ENCODE peak calls at places on chromosomes 12 and 14, in five cellular contexts. D is mucosa of descending colon, E is astrocyte, P is pancreas, M is stomach. Z is an unnamed sample.

GRCh38 chr12:95721320-95721719 is 69.2 kb downstream of the NTN4 start:
- DNase-seq in M (no peak), E (no peak), P (no peak), D (no peak), Z (no peak)

GRCh38 chr14:101236496-101237240 is 324.6 kb upstream of the DIO3 start:
- DNase-seq in D (no peak), E (no peak), M (no peak), P (no peak), Z (no peak)

GRCh38 chr12:65895759-65896656 is 71.7 kb downstream of the HMGA2 start:
- DNase-seq in P (no peak), M (no peak), D (no peak), E (peak; percentile 55), Z (no peak)

GRCh38 chr14:64092338-64092737 is 201.8 kb downstream of the ESR2 start:
- DNase-seq in D (no peak), M (no peak), E (no peak), P (no peak), Z (no peak)

GRCh38 chr12:102883204-102883799 is 33.7 kb downstream of the PAH start:
- DNase-seq in D (no peak), M (peak; percentile 60), P (peak; percentile 71), E (no peak), Z (peak; percentile 68)

GRCh38 chr12:105334568-105334967 is 4.1 kb downstream of the C12orf75 start:
- DNase-seq in E (peak; percentile 75), D (no peak), P (no peak), M (no peak), Z (no peak)

GRCh38 chr12:97097734-97098133 is 190.7 kb downstream of the NEDD1 start:
- DNase-seq in E (no peak), M (no peak), P (no peak), D (no peak), Z (no peak)

GRCh38 chr14:28949503-28949902 is 182.9 kb downstream of the FOXG1 start:
- DNase-seq in D (no peak), M (no peak), E (no peak), P (no peak), Z (no peak)

GRCh38 chr12:28998662-28999120 is 150.4 kb upstream of the FAR2 start:
- DNase-seq in D (no peak), E (peak; percentile 38), M (no peak), P (no peak), Z (no peak)

GRCh38 chr12:5619628-5620027 is 187.7 kb downstream of the NTF3 start:
- DNase-seq in P (no peak), M (no peak), E (no peak), D (no peak), Z (no peak)

GRCh38 chr12:88113871-88114270 is 28.0 kb downstream of the CEP290 start:
- DNase-seq in M (no peak), E (peak; percentile 48), D (no peak), P (no peak), Z (no peak)

GRCh38 chr14:36505193-36505815 is 14.7 kb downstream of the NKX2-1 start:
- DNase-seq in D (no peak), E (no peak), M (no peak), P (no peak), Z (peak; percentile 74)
- H3K4me1 ChIP-seq in D (no peaks in the 10 kb centered on the region), E (no peaks in the 10 kb centered on the region), M (peaks cover 33% of the 10 kb centered on the region), P (no peaks in the 10 kb centered on the region), Z (no peaks in the 10 kb centered on the region)

DNA sequence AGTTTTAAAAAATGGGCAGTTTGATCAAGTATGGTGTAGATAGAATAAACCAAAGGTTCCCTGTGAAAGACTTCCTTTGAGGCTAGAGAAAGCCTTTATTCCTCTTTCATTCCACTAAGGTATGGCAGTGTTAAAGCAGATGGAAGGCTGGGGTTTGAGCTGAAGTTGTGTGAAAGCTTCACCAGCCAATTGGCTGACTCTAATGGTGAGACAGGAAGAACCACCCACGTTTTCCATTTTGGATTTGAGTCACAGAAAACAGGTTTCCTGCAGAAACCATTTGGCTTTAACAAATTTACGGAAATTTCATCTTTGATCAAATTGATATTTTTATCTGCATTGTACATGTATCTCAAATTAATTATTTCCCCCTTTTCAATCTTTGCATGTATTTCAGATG is 455.0 kb downstream of the PCNX1 start:
- DNase-seq in M (no peak), D (no peak), E (no peak), P (no peak), Z (no peak)
- H3K4me1 ChIP-seq in M (peaks cover 40% of the 10 kb centered on the region), D (no peaks in the 10 kb centered on the region), E (peaks cover 23% of the 10 kb centered on the region), P (peaks cover 5% of the 10 kb centered on the region), Z (peaks cover 11% of the 10 kb centered on the region)

GRCh38 chr12:113314121-113314529 is 20.8 kb downstream of the SLC8B1 start:
- DNase-seq in D (no peak), M (no peak), E (peak; percentile 42), P (no peak), Z (no peak)

GRCh38 chr12:113316155-113316554 is 18.8 kb downstream of the SLC8B1 start:
- DNase-seq in D (no peak), P (no peak), M (no peak), E (no peak), Z (no peak)

GRCh38 chr12:113317122-113317521 is 17.8 kb downstream of the SLC8B1 start:
- DNase-seq in D (no peak), P (no peak), M (no peak), E (no peak), Z (no peak)

GRCh38 chr12:113318046-113318656 is 16.8 kb downstream of the SLC8B1 start:
- DNase-seq in P (no peak), D (no peak), E (no peak), M (no peak), Z (no peak)

GRCh38 chr12:113315358-113315757 is 19.6 kb downstream of the SLC8B1 start:
- DNase-seq in E (no peak), P (no peak), M (no peak), D (no peak), Z (no peak)
- H3K4me1 ChIP-seq in E (peaks cover 3% of the 10 kb centered on the region), P (no peaks in the 10 kb centered on the region), M (no peaks in the 10 kb centered on the region), D (no peaks in the 10 kb centered on the region), Z (no peaks in the 10 kb centered on the region)

GRCh38 chr12:13173012-13173441 is 23.5 kb upstream of the EMP1 start:
- DNase-seq in M (no peak), E (peak; percentile 70), P (no peak), D (no peak), Z (no peak)

GRCh38 chr12:13170892-13171490 is 25.5 kb upstream of the EMP1 start:
- DNase-seq in E (no peak), D (no peak), M (no peak), P (no peak), Z (no peak)

GRCh38 chr12:13173537-13173936 is 23.0 kb upstream of the EMP1 start:
- DNase-seq in E (peak; percentile 95), M (peak; percentile 39), P (no peak), D (no peak), Z (peak; percentile 64)

GRCh38 chr12:13169255-13169654 is 27.3 kb upstream of the EMP1 start:
- DNase-seq in M (no peak), E (no peak), P (no peak), D (no peak), Z (no peak)

GRCh38 chr12:13171921-13172859 is 24.3 kb upstream of the EMP1 start:
- DNase-seq in E (peak; percentile 60), M (no peak), D (no peak), P (peak; percentile 34), Z (peak; percentile 91)
- H3K4me1 ChIP-seq in E (peaks cover 54% of the 10 kb centered on the region), M (peaks cover 8% of the 10 kb centered on the region), D (no peaks in the 10 kb centered on the region), P (no peaks in the 10 kb centered on the region), Z (peaks cover 48% of the 10 kb centered on the region)

DNA sequence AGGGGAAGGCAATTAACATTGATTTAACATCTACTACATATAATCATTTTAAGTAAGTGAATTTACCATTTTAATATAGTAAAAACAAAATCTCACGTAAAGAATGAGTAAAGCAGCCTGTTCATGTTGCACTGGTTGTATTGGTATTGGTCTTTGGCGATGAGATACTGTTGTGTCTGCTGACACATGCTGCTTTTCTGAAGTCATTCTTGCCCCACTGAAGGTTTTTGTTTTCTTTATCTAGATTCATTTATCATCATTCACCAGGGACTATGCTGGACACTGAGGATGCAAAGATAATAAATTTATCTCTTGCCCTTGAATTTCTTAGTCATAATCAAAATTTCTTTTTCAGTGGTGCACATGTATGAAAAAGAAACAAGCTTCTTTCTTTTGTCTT is 246.2 kb upstream of the NPAS3 start:
- DNase-seq in E (peak; percentile 46), D (no peak), P (no peak), M (no peak), Z (no peak)
- H3K4me1 ChIP-seq in E (peaks cover 21% of the 10 kb centered on the region), D (no peaks in the 10 kb centered on the region), P (no peaks in the 10 kb centered on the region), M (no peaks in the 10 kb centered on the region), Z (no peaks in the 10 kb centered on the region)

DNA sequence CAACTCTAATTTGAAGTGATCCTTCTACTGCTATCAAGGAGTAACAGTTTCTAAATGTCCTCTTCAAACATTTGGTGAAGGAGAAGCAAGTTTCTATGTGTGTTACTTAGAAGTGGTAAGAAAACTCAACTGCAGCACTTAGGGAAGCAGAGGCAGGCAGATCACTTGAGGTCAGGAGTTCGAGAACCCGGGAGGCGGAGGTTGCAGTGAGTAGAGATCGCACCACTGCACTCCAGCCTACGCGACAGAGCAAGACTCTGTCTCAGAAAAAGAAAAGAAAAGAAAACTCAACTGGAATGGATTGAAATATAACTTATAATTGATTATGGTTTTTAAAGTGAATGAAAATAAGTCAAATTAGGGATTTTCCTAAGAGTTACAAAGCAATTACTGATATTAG is 169.7 kb upstream of the ATP2B1 start:
- DNase-seq in D (no peak), M (no peak), P (no peak), E (no peak), Z (no peak)
- H3K4me1 ChIP-seq in D (no peaks in the 10 kb centered on the region), M (peaks cover 7% of the 10 kb centered on the region), P (no peaks in the 10 kb centered on the region), E (peaks cover 7% of the 10 kb centered on the region), Z (no peaks in the 10 kb centered on the region)

DNA sequence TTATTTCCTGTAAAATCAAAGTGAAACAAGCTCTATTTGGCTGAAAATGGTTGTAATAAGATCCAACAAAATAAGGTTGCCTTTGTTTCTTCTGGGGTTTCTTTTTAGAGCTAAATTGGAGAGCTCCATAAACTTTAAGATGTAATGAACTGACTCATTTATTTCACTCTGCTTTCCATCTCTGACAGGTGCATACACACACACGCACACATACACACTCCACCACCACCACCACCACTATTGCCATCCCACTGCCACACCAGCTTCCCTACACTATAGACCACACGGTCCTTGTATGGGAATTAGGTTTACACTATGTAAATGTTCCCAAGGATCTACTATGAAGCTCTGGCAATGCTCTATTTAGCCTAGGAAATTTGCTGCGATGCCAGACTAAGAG is 293.0 kb downstream of the RPAP3 start:
- DNase-seq in P (no peak), D (no peak), E (no peak), M (no peak), Z (no peak)
- H3K4me1 ChIP-seq in P (no peaks in the 10 kb centered on the region), D (no peaks in the 10 kb centered on the region), E (no peaks in the 10 kb centered on the region), M (no peaks in the 10 kb centered on the region), Z (no peaks in the 10 kb centered on the region)

DNA sequence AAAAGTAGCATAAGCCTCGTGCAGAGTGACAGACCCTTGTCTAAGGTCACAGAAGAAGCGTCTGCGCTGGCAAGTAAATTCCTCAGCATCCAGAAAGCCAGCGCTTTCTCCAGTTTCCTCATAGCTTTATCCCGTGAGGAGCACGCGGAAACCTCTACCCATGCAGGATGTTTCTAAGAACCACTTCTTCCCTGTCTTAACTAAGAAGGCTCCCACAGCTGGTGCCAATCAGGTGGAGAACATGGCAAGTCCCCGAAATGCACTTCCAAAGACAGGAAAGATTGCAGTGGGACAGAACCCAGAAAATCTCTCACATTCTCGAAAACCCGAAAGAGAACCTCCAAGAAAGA is 968 bp upstream of the ARID4A start:
- DNase-seq in P (no peak), E (peak; percentile 35), M (peak; percentile 33), D (no peak), Z (no peak)
- H3K4me1 ChIP-seq in P (peaks cover 10% of the 10 kb centered on the region), E (peaks cover 7% of the 10 kb centered on the region), M (peaks cover 75% of the 10 kb centered on the region), D (peaks cover 29% of the 10 kb centered on the region), Z (peaks cover 18% of the 10 kb centered on the region)

Z was measured in thyroid gland.